ENCODE peak calls at places on chromosomes 11 and 22, in nine cellular contexts. One of them, this sample, is unnamed.

GRCh38 chr22:47367107-47367690 is 604.7 kb downstream of the TBC1D22A start:
- DNase-seq in natural killer cell: no peak
- DNase-seq in lower leg skin: no peak
- DNase-seq in IMR-90: no peak
- DNase-seq in PC-3: no peak
- DNase-seq in CD4-positive, alpha-beta T cell: no peak
- DNase-seq in AG09309: no peak
- DNase-seq in HFF-Myc: no peak
- DNase-seq in uterus: no peak
- DNase-seq in this sample: no peak

GRCh38 chr11:108170191-108170590 is 48.8 kb downstream of the ACAT1 start:
- DNase-seq in HFF-Myc: no peak
- DNase-seq in PC-3: no peak
- DNase-seq in AG09309: no peak
- DNase-seq in natural killer cell: no peak
- DNase-seq in lower leg skin: no peak
- DNase-seq in IMR-90: no peak
- DNase-seq in uterus: no peak
- DNase-seq in CD4-positive, alpha-beta T cell: no peak
- DNase-seq in this sample: no peak

GRCh38 chr11:107799245-107799859 is 59.2 kb downstream of the SLC35F2 start:
- DNase-seq in lower leg skin: peak
- DNase-seq in IMR-90: peak
- DNase-seq in natural killer cell: peak
- DNase-seq in PC-3: peak
- DNase-seq in HFF-Myc: peak
- DNase-seq in CD4-positive, alpha-beta T cell: peak
- DNase-seq in AG09309: peak
- DNase-seq in uterus: peak
- DNase-seq in this sample: peak

GRCh38 chr22:47548953-47549740 is 786.7 kb downstream of the TBC1D22A start:
- DNase-seq in uterus: no peak
- DNase-seq in IMR-90: no peak
- DNase-seq in natural killer cell: no peak
- DNase-seq in HFF-Myc: no peak
- DNase-seq in PC-3: no peak
- DNase-seq in AG09309: no peak
- DNase-seq in lower leg skin: no peak
- DNase-seq in CD4-positive, alpha-beta T cell: no peak
- DNase-seq in this sample: no peak

GRCh38 chr11:58513747-58514367 is 6.0 kb upstream of the OR5B21 start:
- DNase-seq in natural killer cell: no peak
- DNase-seq in PC-3: peak
- DNase-seq in AG09309: peak
- DNase-seq in HFF-Myc: peak
- DNase-seq in IMR-90: peak
- DNase-seq in lower leg skin: no peak
- DNase-seq in CD4-positive, alpha-beta T cell: no peak
- DNase-seq in uterus: no peak
- DNase-seq in this sample: peak

GRCh38 chr11:92322225-92322624 is 97.6 kb downstream of the FAT3 start:
- DNase-seq in lower leg skin: no peak
- DNase-seq in IMR-90: peak
- DNase-seq in HFF-Myc: no peak
- DNase-seq in AG09309: no peak
- DNase-seq in natural killer cell: no peak
- DNase-seq in uterus: no peak
- DNase-seq in CD4-positive, alpha-beta T cell: no peak
- DNase-seq in PC-3: peak
- DNase-seq in this sample: no peak

GRCh38 chr11:128022007-128022368 is 565.4 kb downstream of the ETS1 start:
- DNase-seq in CD4-positive, alpha-beta T cell: no peak
- DNase-seq in HFF-Myc: no peak
- DNase-seq in PC-3: peak
- DNase-seq in IMR-90: peak
- DNase-seq in lower leg skin: no peak
- DNase-seq in AG09309: no peak
- DNase-seq in natural killer cell: no peak
- DNase-seq in uterus: no peak
- DNase-seq in this sample: no peak

GRCh38 chr22:19577422-19577966 is 53.3 kb upstream of the CLDN5 start:
- DNase-seq in PC-3: no peak
- DNase-seq in HFF-Myc: no peak
- DNase-seq in CD4-positive, alpha-beta T cell: no peak
- DNase-seq in AG09309: no peak
- DNase-seq in lower leg skin: no peak
- DNase-seq in IMR-90: no peak
- DNase-seq in uterus: no peak
- DNase-seq in natural killer cell: no peak
- DNase-seq in this sample: no peak

GRCh38 chr11:86978247-86978646 is 23.1 kb upstream of the FZD4 start:
- DNase-seq in lower leg skin: no peak
- DNase-seq in PC-3: no peak
- DNase-seq in IMR-90: no peak
- DNase-seq in natural killer cell: no peak
- DNase-seq in AG09309: no peak
- DNase-seq in uterus: no peak
- DNase-seq in CD4-positive, alpha-beta T cell: no peak
- DNase-seq in HFF-Myc: no peak
- DNase-seq in this sample: peak

GRCh38 chr11:45042560-45042959 is 91.9 kb upstream of the TP53I11 start:
- DNase-seq in uterus: no peak
- DNase-seq in IMR-90: no peak
- DNase-seq in lower leg skin: peak
- DNase-seq in AG09309: no peak
- DNase-seq in CD4-positive, alpha-beta T cell: no peak
- DNase-seq in natural killer cell: no peak
- DNase-seq in PC-3: peak
- DNase-seq in HFF-Myc: no peak
- DNase-seq in this sample: no peak

GRCh38 chr11:12287009-12287373 is 90.4 kb upstream of the PARVA start:
- DNase-seq in CD4-positive, alpha-beta T cell: no peak
- DNase-seq in IMR-90: peak
- DNase-seq in uterus: peak
- DNase-seq in AG09309: peak
- DNase-seq in HFF-Myc: peak
- DNase-seq in natural killer cell: no peak
- DNase-seq in lower leg skin: peak
- DNase-seq in PC-3: peak
- DNase-seq in this sample: no peak

GRCh38 chr22:41040483-41040882 is 51.9 kb upstream of the EP300 start:
- DNase-seq in uterus: no peak
- DNase-seq in IMR-90: no peak
- DNase-seq in CD4-positive, alpha-beta T cell: no peak
- DNase-seq in lower leg skin: no peak
- DNase-seq in PC-3: no peak
- DNase-seq in AG09309: no peak
- DNase-seq in HFF-Myc: no peak
- DNase-seq in natural killer cell: no peak
- DNase-seq in this sample: no peak

GRCh38 chr11:12165237-12165875 is 55.0 kb downstream of the MICAL2 start:
- DNase-seq in IMR-90: no peak
- DNase-seq in natural killer cell: no peak
- DNase-seq in lower leg skin: no peak
- DNase-seq in CD4-positive, alpha-beta T cell: no peak
- DNase-seq in uterus: no peak
- DNase-seq in AG09309: no peak
- DNase-seq in PC-3: peak
- DNase-seq in HFF-Myc: no peak
- DNase-seq in this sample: no peak

GRCh38 chr11:33778682-33779081 is 4.4 kb upstream of the FBXO3 start:
- DNase-seq in CD4-positive, alpha-beta T cell: no peak
- DNase-seq in uterus: no peak
- DNase-seq in lower leg skin: no peak
- DNase-seq in HFF-Myc: peak
- DNase-seq in PC-3: no peak
- DNase-seq in natural killer cell: no peak
- DNase-seq in AG09309: peak
- DNase-seq in IMR-90: peak
- DNase-seq in this sample: no peak

GRCh38 chr11:47724041-47724729 is 9.0 kb upstream of the AGBL2 start:
- DNase-seq in CD4-positive, alpha-beta T cell: no peak
- DNase-seq in natural killer cell: no peak
- DNase-seq in AG09309: peak
- DNase-seq in lower leg skin: no peak
- DNase-seq in PC-3: peak
- DNase-seq in IMR-90: peak
- DNase-seq in uterus: no peak
- DNase-seq in HFF-Myc: no peak
- DNase-seq in this sample: peak

GRCh38 chr11:61731211-61731955 is 21.1 kb upstream of the MYRF start:
- DNase-seq in HFF-Myc: no peak
- DNase-seq in AG09309: no peak
- DNase-seq in CD4-positive, alpha-beta T cell: no peak
- DNase-seq in natural killer cell: no peak
- DNase-seq in IMR-90: no peak
- DNase-seq in lower leg skin: no peak
- DNase-seq in uterus: no peak
- DNase-seq in PC-3: no peak
- DNase-seq in this sample: no peak

DNA sequence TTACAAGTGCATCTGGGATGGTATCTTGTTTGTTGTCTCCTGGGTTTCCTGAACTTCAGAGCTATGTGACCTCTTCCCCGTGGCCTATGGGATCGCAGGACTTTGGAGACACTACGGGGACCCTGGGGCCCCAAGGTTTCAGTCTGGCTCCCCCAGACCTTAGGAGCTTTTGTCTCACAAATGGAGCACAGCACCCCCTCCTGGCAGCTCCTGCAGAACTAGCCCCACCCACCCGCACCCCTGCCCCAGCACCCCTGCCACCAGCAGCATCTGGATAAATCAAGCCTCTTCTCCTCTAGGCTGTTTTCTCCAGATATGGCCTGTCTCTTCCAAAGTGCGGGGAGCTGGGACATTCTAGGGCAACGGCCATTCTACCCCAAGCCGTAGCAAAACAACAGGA is 10.4 kb downstream of the RCOR2 start:
- DNase-seq in lower leg skin: no peak
- DNase-seq in HFF-Myc: no peak
- DNase-seq in AG09309: no peak
- DNase-seq in CD4-positive, alpha-beta T cell: peak
- DNase-seq in natural killer cell: peak
- DNase-seq in IMR-90: peak
- DNase-seq in uterus: no peak
- DNase-seq in PC-3: peak
- DNase-seq in this sample: peak
- TF ChIP-seq CTCF in lower leg skin: no peak
- TF ChIP-seq CTCF in HFF-Myc: peak
- TF ChIP-seq CTCF in AG09309: no peak
- TF ChIP-seq CTCF in CD4-positive, alpha-beta T cell: peak
- TF ChIP-seq CTCF in natural killer cell: peak
- TF ChIP-seq CTCF in IMR-90: peak
- TF ChIP-seq CTCF in uterus: no peak
- TF ChIP-seq CTCF in PC-3: peak
- TF ChIP-seq CTCF in this sample: no peak

GRCh38 chr11:36155770-36156485 is 133.3 kb downstream of the COMMD9 start:
- DNase-seq in lower leg skin: no peak
- DNase-seq in natural killer cell: no peak
- DNase-seq in CD4-positive, alpha-beta T cell: no peak
- DNase-seq in uterus: no peak
- DNase-seq in HFF-Myc: no peak
- DNase-seq in AG09309: no peak
- DNase-seq in PC-3: peak
- DNase-seq in IMR-90: peak
- DNase-seq in this sample: no peak
- TF ChIP-seq CTCF in lower leg skin: no peak
- TF ChIP-seq CTCF in natural killer cell: no peak
- TF ChIP-seq CTCF in CD4-positive, alpha-beta T cell: no peak
- TF ChIP-seq CTCF in uterus: no peak
- TF ChIP-seq CTCF in HFF-Myc: no peak
- TF ChIP-seq CTCF in AG09309: no peak
- TF ChIP-seq CTCF in PC-3: peak
- TF ChIP-seq CTCF in IMR-90: peak
- TF ChIP-seq CTCF in this sample: no peak

GRCh38 chr22:49574861-49575702 is 252.6 kb downstream of the BRD1 start:
- DNase-seq in HFF-Myc: no peak
- DNase-seq in AG09309: no peak
- DNase-seq in uterus: no peak
- DNase-seq in IMR-90: no peak
- DNase-seq in natural killer cell: no peak
- DNase-seq in CD4-positive, alpha-beta T cell: no peak
- DNase-seq in PC-3: no peak
- DNase-seq in lower leg skin: no peak
- DNase-seq in this sample: no peak

GRCh38 chr22:49573109-49573765 is 254.4 kb downstream of the BRD1 start:
- DNase-seq in CD4-positive, alpha-beta T cell: no peak
- DNase-seq in uterus: no peak
- DNase-seq in HFF-Myc: no peak
- DNase-seq in AG09309: no peak
- DNase-seq in PC-3: no peak
- DNase-seq in IMR-90: no peak
- DNase-seq in lower leg skin: no peak
- DNase-seq in natural killer cell: no peak
- DNase-seq in this sample: no peak

GRCh38 chr22:49575703-49576081 is 252.0 kb downstream of the BRD1 start:
- DNase-seq in natural killer cell: no peak
- DNase-seq in lower leg skin: no peak
- DNase-seq in IMR-90: no peak
- DNase-seq in CD4-positive, alpha-beta T cell: no peak
- DNase-seq in AG09309: no peak
- DNase-seq in uterus: no peak
- DNase-seq in HFF-Myc: no peak
- DNase-seq in PC-3: no peak
- DNase-seq in this sample: no peak

GRCh38 chr22:49576241-49577141 is 251.2 kb downstream of the BRD1 start:
- DNase-seq in IMR-90: no peak
- DNase-seq in AG09309: no peak
- DNase-seq in lower leg skin: no peak
- DNase-seq in natural killer cell: no peak
- DNase-seq in CD4-positive, alpha-beta T cell: no peak
- DNase-seq in PC-3: no peak
- DNase-seq in uterus: no peak
- DNase-seq in HFF-Myc: no peak
- DNase-seq in this sample: no peak

DNA sequence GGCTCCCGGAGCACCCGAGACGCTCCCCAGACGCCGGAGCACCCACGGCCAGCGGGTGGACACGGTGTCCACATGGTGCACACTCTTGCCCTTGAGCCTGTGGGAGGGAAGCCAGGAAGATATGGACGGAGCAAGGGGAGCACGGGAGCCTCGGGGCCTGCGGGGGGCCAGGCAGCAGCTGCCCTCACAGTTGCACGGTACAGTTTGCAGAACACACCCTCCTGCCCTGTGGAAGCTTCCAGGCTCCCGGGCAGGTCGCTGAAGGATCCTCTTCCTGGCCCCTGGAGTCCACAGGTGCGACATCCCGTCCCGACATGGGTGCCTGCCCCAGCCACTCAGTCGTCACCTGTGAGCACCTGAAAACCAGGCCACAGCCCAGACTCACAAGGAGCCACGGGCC is 253.5 kb downstream of the BRD1 start:
- DNase-seq in CD4-positive, alpha-beta T cell: no peak
- DNase-seq in IMR-90: no peak
- DNase-seq in natural killer cell: no peak
- DNase-seq in lower leg skin: no peak
- DNase-seq in HFF-Myc: no peak
- DNase-seq in uterus: no peak
- DNase-seq in AG09309: no peak
- DNase-seq in PC-3: no peak
- DNase-seq in this sample: no peak
- TF ChIP-seq CTCF in CD4-positive, alpha-beta T cell: no peak
- TF ChIP-seq CTCF in IMR-90: no peak
- TF ChIP-seq CTCF in natural killer cell: no peak
- TF ChIP-seq CTCF in lower leg skin: no peak
- TF ChIP-seq CTCF in HFF-Myc: no peak
- TF ChIP-seq CTCF in uterus: no peak
- TF ChIP-seq CTCF in AG09309: no peak
- TF ChIP-seq CTCF in PC-3: no peak
- TF ChIP-seq CTCF in this sample: no peak

GRCh38 chr11:69705901-69706787 is 2.3 kb upstream of the FGF19 start:
- DNase-seq in HFF-Myc: no peak
- DNase-seq in uterus: no peak
- DNase-seq in AG09309: no peak
- DNase-seq in IMR-90: no peak
- DNase-seq in lower leg skin: no peak
- DNase-seq in PC-3: no peak
- DNase-seq in CD4-positive, alpha-beta T cell: no peak
- DNase-seq in natural killer cell: no peak
- DNase-seq in this sample: no peak
- TF ChIP-seq CTCF in HFF-Myc: no peak
- TF ChIP-seq CTCF in uterus: no peak
- TF ChIP-seq CTCF in AG09309: no peak
- TF ChIP-seq CTCF in IMR-90: no peak
- TF ChIP-seq CTCF in lower leg skin: no peak
- TF ChIP-seq CTCF in PC-3: no peak
- TF ChIP-seq CTCF in CD4-positive, alpha-beta T cell: no peak
- TF ChIP-seq CTCF in natural killer cell: no peak
- TF ChIP-seq CTCF in this sample: no peak

This sample was measured in HL-60.